ENCODE peak calls at places on chromosome 2, in ten cellular contexts. W is HL-60, I is heart left ventricle, V is A549, R is Peyer's patch, N is thyroid gland, T is right atrium auricular region, L is transverse colon, S is body of pancreas, U is thoracic aorta. P is an unnamed sample.

GRCh38 chr2:144414324-144414845 is 105.5 kb downstream of the ZEB2 start:
- DNase-seq in R (no peak), U (no peak), N (no peak), W (peak), T (peak), L (no peak), V (peak), S (no peak), I (no peak), P (no peak)

GRCh38 chr2:47964277-47964676 is 58.0 kb upstream of the FBXO11 start:
- DNase-seq in R (no peak), V (no peak), L (no peak), U (no peak), I (no peak), T (no peak), N (no peak), W (no peak), S (no peak), P (no peak)

GRCh38 chr2:148527488-148528340 is 116.8 kb upstream of the EPC2 start:
- DNase-seq in T (no peak), R (no peak), I (no peak), S (no peak), V (no peak), N (no peak), L (no peak), U (no peak), W (no peak), P (no peak)

GRCh38 chr2:20357588-20358394 is 7.1 kb upstream of the PUM2 start:
- DNase-seq in U (no peak), N (no peak), R (no peak), L (no peak), T (no peak), S (no peak), W (peak), I (no peak), V (no peak), P (no peak)

GRCh38 chr2:178072000-178072382 is 586 bp downstream of the PDE11A start:
- DNase-seq in V (no peak), W (no peak), L (no peak), S (peak), N (peak), U (no peak), I (no peak), R (no peak), T (no peak), P (no peak)

GRCh38 chr2:147559068-147559467 is 285.8 kb upstream of the ACVR2A start:
- DNase-seq in V (no peak), T (no peak), N (no peak), R (no peak), S (no peak), L (no peak), W (no peak), I (no peak), U (no peak), P (no peak)

GRCh38 chr2:230842473-230842872 is 22.3 kb upstream of the ITM2C start:
- DNase-seq in W (no peak), I (no peak), R (no peak), N (no peak), V (no peak), U (no peak), T (no peak), L (peak), S (no peak), P (no peak)

GRCh38 chr2:173990970-173991819 is 26.0 kb upstream of the SP3 start:
- DNase-seq in L (peak), V (no peak), T (peak), W (no peak), R (no peak), I (peak), U (no peak), S (peak), N (peak), P (no peak)

GRCh38 chr2:239339726-239340654 is 60.8 kb downstream of the HDAC4 start:
- DNase-seq in I (no peak), V (no peak), W (peak), L (no peak), U (no peak), N (no peak), T (no peak), S (no peak), R (no peak), P (no peak)

GRCh38 chr2:70541481-70542020 is 12.1 kb downstream of the TGFA start:
- DNase-seq in U (no peak), R (no peak), L (no peak), S (no peak), W (no peak), I (no peak), V (no peak), N (no peak), T (no peak), P (no peak)

GRCh38 chr2:2662037-2662846 is 331.2 kb upstream of the MYT1L start:
- DNase-seq in V (no peak), W (no peak), R (no peak), N (peak), I (peak), L (peak), T (no peak), S (peak), U (no peak), P (no peak)

GRCh38 chr2:26299488-26300092 is 46.4 kb upstream of the SELENOI start:
- DNase-seq in W (no peak), R (peak), N (peak), L (peak), S (peak), T (no peak), I (no peak), U (no peak), V (no peak), P (no peak)

GRCh38 chr2:222903234-222904220 is 42.7 kb downstream of the ACSL3 start:
- DNase-seq in N (peak), W (peak), U (no peak), L (peak), R (no peak), T (no peak), I (no peak), V (peak), S (peak), P (peak)
- H3K27ac ChIP-seq in N (no peak), W (no peak), U (peak), L (peak), R (no peak), T (no peak), I (no peak), V (peak), S (no peak), P (no peak)

GRCh38 chr2:101274142-101274541 is 21.5 kb downstream of the CNOT11 start:
- DNase-seq in S (no peak), I (no peak), V (no peak), T (no peak), L (no peak), W (no peak), R (no peak), U (no peak), N (no peak), P (no peak)

GRCh38 chr2:101281482-101281881 is 27.0 kb downstream of the RNF149 start:
- DNase-seq in L (no peak), U (no peak), R (no peak), V (no peak), N (no peak), W (no peak), S (no peak), T (no peak), I (no peak), P (no peak)

GRCh38 chr2:101273045-101273444 is 20.4 kb downstream of the CNOT11 start:
- DNase-seq in V (no peak), S (no peak), I (no peak), W (no peak), T (no peak), R (no peak), N (no peak), U (no peak), L (no peak), P (no peak)

GRCh38 chr2:101278925-101279324 is 26.2 kb downstream of the CNOT11 start:
- DNase-seq in T (no peak), W (no peak), S (no peak), U (no peak), V (no peak), N (no peak), R (no peak), L (no peak), I (no peak), P (no peak)

GRCh38 chr2:101277111-101277510 is 24.4 kb downstream of the CNOT11 start:
- DNase-seq in R (no peak), W (no peak), L (no peak), V (peak), N (peak), T (no peak), S (peak), I (no peak), U (no peak), P (peak)
- TF ChIP-seq CTCF in R (no peak), W (no peak), L (no peak), V (peak), N (no peak), T (no peak), S (peak), I (no peak), U (no peak), P (peak)

DNA sequence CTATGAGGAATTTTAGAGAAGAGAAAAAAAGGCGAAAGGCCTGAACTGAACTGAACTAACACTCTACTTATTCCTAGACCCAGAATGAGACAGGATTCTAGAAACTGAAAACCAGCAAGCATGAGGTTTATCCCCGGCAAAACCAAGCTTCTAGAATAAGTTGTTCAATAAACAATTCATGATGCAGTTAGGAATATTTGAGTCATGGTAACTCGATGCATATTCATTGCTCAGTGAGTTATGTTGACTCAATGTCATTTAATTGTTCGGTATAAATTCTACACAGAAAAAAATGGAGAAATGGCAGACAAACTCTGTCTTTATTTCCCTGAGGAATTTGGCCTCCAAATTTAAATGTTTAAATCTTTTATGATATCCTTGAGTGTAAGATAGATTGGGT is 321.5 kb downstream of the SATB2 start:
- DNase-seq in R (no peak), T (no peak), U (no peak), N (no peak), I (no peak), L (no peak), S (no peak), W (no peak), V (no peak), P (no peak)
- H3K27ac ChIP-seq in R (no peak), T (no peak), U (no peak), N (no peak), I (no peak), L (no peak), S (no peak), W (no peak), V (no peak), P (no peak)

DNA sequence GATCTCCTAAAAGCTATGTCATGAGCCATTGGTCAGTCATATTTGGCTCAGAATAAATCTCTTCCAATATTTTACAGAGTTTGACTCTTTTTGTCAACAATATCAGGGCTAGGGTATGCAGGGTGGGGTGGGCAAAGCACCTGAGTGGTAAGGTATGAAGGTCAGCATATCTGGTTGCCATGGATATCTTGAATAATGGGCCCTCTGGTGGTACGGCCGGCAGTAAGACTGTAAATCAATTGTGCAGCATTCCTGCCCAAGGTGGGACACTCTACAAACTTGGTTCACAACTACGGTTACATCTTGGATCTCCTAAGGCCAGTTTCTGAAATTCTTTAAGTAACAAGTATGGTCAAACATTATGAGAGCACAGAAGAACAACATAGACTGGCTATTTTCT is 119.6 kb downstream of the SPOPL start:
- DNase-seq in L (no peak), V (no peak), I (no peak), T (no peak), U (no peak), S (no peak), R (no peak), N (no peak), W (no peak), P (no peak)
- TF ChIP-seq CTCF in L (no peak), V (no peak), I (no peak), T (no peak), U (no peak), S (no peak), R (no peak), N (no peak), W (no peak), P (no peak)

GRCh38 chr2:120066708-120067547 is 54.1 kb downstream of the EPB41L5 start:
- DNase-seq in V (peak), N (no peak), T (no peak), L (no peak), R (no peak), S (peak), U (no peak), W (no peak), I (no peak), P (no peak)

GRCh38 chr2:120059483-120059882 is 46.6 kb downstream of the EPB41L5 start:
- DNase-seq in U (no peak), W (no peak), V (no peak), I (no peak), T (no peak), S (no peak), L (no peak), R (no peak), N (peak), P (no peak)

GRCh38 chr2:120060088-120060623 is 47.3 kb downstream of the EPB41L5 start:
- DNase-seq in I (no peak), T (no peak), L (no peak), V (no peak), W (no peak), S (no peak), U (no peak), N (no peak), R (no peak), P (no peak)

GRCh38 chr2:120064664-120065063 is 51.8 kb downstream of the EPB41L5 start:
- DNase-seq in S (no peak), V (no peak), R (no peak), W (no peak), T (no peak), I (no peak), N (no peak), L (no peak), U (no peak), P (no peak)
- H3K27ac ChIP-seq in S (no peak), V (peak), R (no peak), W (no peak), T (no peak), I (no peak), N (no peak), L (no peak), U (no peak), P (no peak)

GRCh38 chr2:4628931-4629565 is 925.7 kb downstream of the DCDC2C start:
- DNase-seq in S (no peak), U (no peak), L (no peak), R (no peak), W (no peak), I (no peak), N (no peak), T (no peak), V (no peak), P (no peak)
- TF ChIP-seq CTCF in S (no peak), U (no peak), L (no peak), R (no peak), W (no peak), I (no peak), N (no peak), T (no peak), V (no peak), P (no peak)

DNA sequence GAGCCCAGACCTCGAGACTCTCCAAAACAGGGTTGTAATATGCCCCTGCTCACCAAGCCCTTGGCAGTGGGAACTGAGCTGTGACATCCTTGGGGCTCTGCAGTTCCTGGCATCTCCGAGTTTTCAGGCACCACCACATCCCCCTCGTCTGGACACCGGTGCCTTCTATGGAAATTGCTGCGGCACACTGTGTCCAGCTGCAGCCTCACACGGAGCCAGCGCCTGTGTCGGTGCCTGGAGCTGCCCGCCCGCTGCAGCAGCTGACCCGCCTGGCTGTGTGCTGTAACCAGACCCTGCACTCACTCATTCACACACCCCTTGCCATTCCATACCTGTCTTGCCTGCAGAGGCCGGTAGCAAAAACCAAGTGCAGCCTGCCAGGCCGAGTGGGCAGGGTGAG is 11.8 kb downstream of the IWS1 start:
- DNase-seq in U (no peak), T (no peak), V (no peak), L (no peak), R (no peak), W (no peak), S (no peak), N (no peak), I (peak), P (no peak)
- H3K27ac ChIP-seq in U (no peak), T (peak), V (no peak), L (peak), R (peak), W (no peak), S (no peak), N (no peak), I (peak), P (no peak)

GRCh38 chr2:134988994-134989605 is 58.1 kb downstream of the MAP3K19 start:
- DNase-seq in S (no peak), V (peak), R (no peak), T (no peak), I (no peak), U (no peak), N (no peak), W (no peak), L (no peak), P (no peak)
- TF ChIP-seq CTCF in S (peak), V (peak), R (no peak), T (peak), I (peak), U (peak), N (no peak), W (no peak), L (peak), P (peak)

DNA sequence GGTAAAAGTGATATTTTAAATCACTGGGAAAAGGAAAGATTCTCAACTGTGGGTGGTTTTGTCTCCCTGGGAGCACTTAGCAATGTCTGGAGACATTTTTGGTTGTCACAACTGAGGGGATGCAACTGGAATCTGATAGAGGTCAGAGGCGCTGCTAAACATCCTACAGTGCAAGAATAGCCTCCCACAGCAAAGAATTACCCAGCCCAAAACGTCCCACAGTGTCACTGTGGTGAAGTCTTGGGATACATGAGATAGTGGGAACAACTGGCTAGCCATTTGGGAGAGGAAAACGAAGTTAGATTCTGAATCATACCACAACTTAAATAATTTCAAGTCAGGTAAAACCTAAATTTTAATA is 36.4 kb upstream of the NT5DC4 start:
- DNase-seq in V (no peak), R (no peak), U (no peak), S (no peak), N (no peak), T (no peak), W (no peak), I (no peak), L (no peak), P (no peak)
- H3K27ac ChIP-seq in V (no peak), R (no peak), U (no peak), S (no peak), N (no peak), T (no peak), W (peak), I (no peak), L (no peak), P (no peak)

P was measured in WERI-Rb-1.